ENCODE peak calls at places on chromosome 2, in nine cellular contexts. One of them, this sample, is unnamed. For H3K4me1, the result is how much of the 10 kb centered on the place peaks cover.

GRCh38 chr2:175806570-175806969 is 195.5 kb downstream of the LNPK start:
- DNase-seq in tibial artery: no peak
- DNase-seq in uterus: no peak
- DNase-seq in ovary: no peak
- DNase-seq in left ventricle myocardium inferior: no peak
- DNase-seq in ascending aorta: no peak
- DNase-seq in colonic mucosa: no peak
- DNase-seq in A549: no peak
- DNase-seq in small intestine: no peak
- DNase-seq in this sample: no peak

GRCh38 chr2:88601302-88601701 is 26.0 kb downstream of the EIF2AK3 start:
- DNase-seq in tibial artery: no peak
- DNase-seq in uterus: no peak
- DNase-seq in ovary: no peak
- DNase-seq in left ventricle myocardium inferior: no peak
- DNase-seq in ascending aorta: no peak
- DNase-seq in colonic mucosa: no peak
- DNase-seq in A549: no peak
- DNase-seq in small intestine: no peak
- DNase-seq in this sample: no peak

GRCh38 chr2:176096243-176096985 is 3.2 kb upstream of the HOXD12 start:
- DNase-seq in tibial artery: no peak
- DNase-seq in uterus: no peak
- DNase-seq in ovary: no peak
- DNase-seq in left ventricle myocardium inferior: no peak
- DNase-seq in ascending aorta: no peak
- DNase-seq in colonic mucosa: peak
- DNase-seq in A549: no peak
- DNase-seq in small intestine: peak
- DNase-seq in this sample: no peak

GRCh38 chr2:111930404-111930803 is 32.0 kb downstream of the MERTK start:
- DNase-seq in tibial artery: no peak
- DNase-seq in uterus: no peak
- DNase-seq in ovary: no peak
- DNase-seq in left ventricle myocardium inferior: no peak
- DNase-seq in ascending aorta: no peak
- DNase-seq in colonic mucosa: no peak
- DNase-seq in A549: no peak
- DNase-seq in small intestine: no peak
- DNase-seq in this sample: no peak

GRCh38 chr2:6823111-6823510 is 42.6 kb downstream of the CMPK2 start:
- DNase-seq in tibial artery: no peak
- DNase-seq in uterus: no peak
- DNase-seq in ovary: no peak
- DNase-seq in left ventricle myocardium inferior: no peak
- DNase-seq in ascending aorta: no peak
- DNase-seq in colonic mucosa: no peak
- DNase-seq in A549: no peak
- DNase-seq in small intestine: no peak
- DNase-seq in this sample: no peak

GRCh38 chr2:126444511-126444910 is 211.4 kb upstream of the GYPC start:
- DNase-seq in tibial artery: no peak
- DNase-seq in uterus: no peak
- DNase-seq in ovary: no peak
- DNase-seq in left ventricle myocardium inferior: no peak
- DNase-seq in ascending aorta: no peak
- DNase-seq in colonic mucosa: no peak
- DNase-seq in A549: no peak
- DNase-seq in small intestine: no peak
- DNase-seq in this sample: no peak

GRCh38 chr2:163641986-163642385 is 93.8 kb downstream of the FIGN start:
- DNase-seq in tibial artery: no peak
- DNase-seq in uterus: no peak
- DNase-seq in ovary: no peak
- DNase-seq in left ventricle myocardium inferior: no peak
- DNase-seq in ascending aorta: no peak
- DNase-seq in colonic mucosa: no peak
- DNase-seq in A549: no peak
- DNase-seq in small intestine: no peak
- DNase-seq in this sample: no peak

GRCh38 chr2:218329027-218329825 is 27.4 kb upstream of the CATIP start:
- DNase-seq in tibial artery: no peak
- DNase-seq in uterus: no peak
- DNase-seq in ovary: no peak
- DNase-seq in left ventricle myocardium inferior: no peak
- DNase-seq in ascending aorta: no peak
- DNase-seq in colonic mucosa: no peak
- DNase-seq in A549: no peak
- DNase-seq in small intestine: no peak
- DNase-seq in this sample: no peak

GRCh38 chr2:211455225-211455841 is 898.9 kb downstream of the CPS1 start:
- DNase-seq in tibial artery: no peak
- DNase-seq in uterus: no peak
- DNase-seq in ovary: no peak
- DNase-seq in left ventricle myocardium inferior: no peak
- DNase-seq in ascending aorta: no peak
- DNase-seq in colonic mucosa: peak
- DNase-seq in A549: peak
- DNase-seq in small intestine: peak
- DNase-seq in this sample: no peak

GRCh38 chr2:188046437-188046836 is 245.2 kb upstream of the GULP1 start:
- DNase-seq in tibial artery: no peak
- DNase-seq in uterus: no peak
- DNase-seq in ovary: no peak
- DNase-seq in left ventricle myocardium inferior: no peak
- DNase-seq in ascending aorta: no peak
- DNase-seq in colonic mucosa: no peak
- DNase-seq in A549: no peak
- DNase-seq in small intestine: no peak
- DNase-seq in this sample: no peak

GRCh38 chr2:219155054-219155644 is 5.5 kb downstream of the NHEJ1 start:
- DNase-seq in tibial artery: no peak
- DNase-seq in uterus: peak
- DNase-seq in ovary: no peak
- DNase-seq in left ventricle myocardium inferior: no peak
- DNase-seq in ascending aorta: no peak
- DNase-seq in colonic mucosa: peak
- DNase-seq in A549: peak
- DNase-seq in small intestine: peak
- DNase-seq in this sample: peak

GRCh38 chr2:44083054-44083453 is 85.6 kb upstream of the PPM1B start:
- DNase-seq in tibial artery: no peak
- DNase-seq in uterus: no peak
- DNase-seq in ovary: no peak
- DNase-seq in left ventricle myocardium inferior: no peak
- DNase-seq in ascending aorta: no peak
- DNase-seq in colonic mucosa: no peak
- DNase-seq in A549: no peak
- DNase-seq in small intestine: no peak
- DNase-seq in this sample: no peak

GRCh38 chr2:46806526-46806925 is 109.1 kb downstream of the MCFD2 start:
- DNase-seq in tibial artery: no peak
- DNase-seq in uterus: no peak
- DNase-seq in ovary: no peak
- DNase-seq in left ventricle myocardium inferior: no peak
- DNase-seq in ascending aorta: no peak
- DNase-seq in colonic mucosa: no peak
- DNase-seq in A549: no peak
- DNase-seq in small intestine: no peak
- DNase-seq in this sample: no peak

GRCh38 chr2:239819091-239819973 is 205.8 kb downstream of the NDUFA10 start:
- DNase-seq in tibial artery: no peak
- DNase-seq in uterus: no peak
- DNase-seq in ovary: no peak
- DNase-seq in left ventricle myocardium inferior: no peak
- DNase-seq in ascending aorta: no peak
- DNase-seq in colonic mucosa: no peak
- DNase-seq in A549: no peak
- DNase-seq in small intestine: no peak
- DNase-seq in this sample: no peak

GRCh38 chr2:44713170-44713569 is 228.3 kb upstream of the SIX3 start:
- DNase-seq in tibial artery: no peak
- DNase-seq in uterus: no peak
- DNase-seq in ovary: no peak
- DNase-seq in left ventricle myocardium inferior: no peak
- DNase-seq in ascending aorta: no peak
- DNase-seq in colonic mucosa: no peak
- DNase-seq in A549: no peak
- DNase-seq in small intestine: no peak
- DNase-seq in this sample: no peak

GRCh38 chr2:236569593-236569973 is at the start of gene ACKR3:
- DNase-seq in tibial artery: peak
- DNase-seq in uterus: peak
- DNase-seq in ovary: peak
- DNase-seq in left ventricle myocardium inferior: peak
- DNase-seq in ascending aorta: peak
- DNase-seq in colonic mucosa: peak
- DNase-seq in A549: peak
- DNase-seq in small intestine: peak
- DNase-seq in this sample: peak

GRCh38 chr2:236566596-236566995 is 3.0 kb upstream of the ACKR3 start:
- DNase-seq in tibial artery: no peak
- DNase-seq in uterus: no peak
- DNase-seq in ovary: no peak
- DNase-seq in left ventricle myocardium inferior: no peak
- DNase-seq in ascending aorta: no peak
- DNase-seq in colonic mucosa: no peak
- DNase-seq in A549: no peak
- DNase-seq in small intestine: no peak
- DNase-seq in this sample: no peak

GRCh38 chr2:236568922-236569592 is 568 bp upstream of the ACKR3 start:
- DNase-seq in tibial artery: no peak
- DNase-seq in uterus: no peak
- DNase-seq in ovary: no peak
- DNase-seq in left ventricle myocardium inferior: no peak
- DNase-seq in ascending aorta: no peak
- DNase-seq in colonic mucosa: no peak
- DNase-seq in A549: no peak
- DNase-seq in small intestine: peak
- DNase-seq in this sample: no peak

GRCh38 chr2:236570081-236570979 is 705 bp downstream of the ACKR3 start:
- DNase-seq in tibial artery: no peak
- DNase-seq in uterus: no peak
- DNase-seq in ovary: no peak
- DNase-seq in left ventricle myocardium inferior: no peak
- DNase-seq in ascending aorta: no peak
- DNase-seq in colonic mucosa: no peak
- DNase-seq in A549: no peak
- DNase-seq in small intestine: peak
- DNase-seq in this sample: no peak

GRCh38 chr2:236568068-236568921 is 1.3 kb upstream of the ACKR3 start:
- DNase-seq in tibial artery: peak
- DNase-seq in uterus: peak
- DNase-seq in ovary: peak
- DNase-seq in left ventricle myocardium inferior: peak
- DNase-seq in ascending aorta: no peak
- DNase-seq in colonic mucosa: peak
- DNase-seq in A549: no peak
- DNase-seq in small intestine: peak
- DNase-seq in this sample: peak
- H3K27ac ChIP-seq in tibial artery: peak
- H3K27ac ChIP-seq in uterus: peak
- H3K27ac ChIP-seq in ovary: peak
- H3K27ac ChIP-seq in left ventricle myocardium inferior: peak
- H3K27ac ChIP-seq in ascending aorta: peak
- H3K27ac ChIP-seq in colonic mucosa: peak
- H3K27ac ChIP-seq in A549: peak
- H3K27ac ChIP-seq in small intestine: peak
- H3K27ac ChIP-seq in this sample: peak

DNA sequence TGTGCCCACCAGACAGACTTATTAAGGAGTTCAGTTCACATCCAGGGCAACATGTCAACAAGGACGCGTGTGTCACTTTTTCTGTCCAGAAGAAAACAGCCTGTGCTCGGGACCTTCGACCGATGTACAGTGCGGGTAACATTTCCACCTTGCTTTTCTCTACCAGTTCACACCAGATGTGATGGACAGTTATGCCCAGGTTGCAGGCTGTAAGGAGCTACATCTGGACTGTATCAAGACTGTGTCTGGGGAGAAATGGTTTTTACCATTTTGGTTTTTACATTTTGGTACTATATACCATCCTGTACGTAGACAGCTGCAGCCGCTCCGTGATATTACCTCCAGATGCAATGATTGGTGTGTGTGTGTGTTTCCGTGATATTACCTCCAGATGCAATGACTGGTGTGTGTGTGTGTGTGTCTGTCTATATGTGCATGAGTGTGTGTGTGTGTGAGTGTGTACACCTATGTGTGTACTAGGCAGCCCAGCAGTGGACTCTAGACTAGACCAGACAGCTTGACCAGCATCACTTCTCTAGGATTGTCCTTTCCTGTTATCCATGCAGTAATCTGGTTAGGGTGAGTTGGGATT is 118.0 kb downstream of the COL6A3 start:
- DNase-seq in tibial artery: no peak
- DNase-seq in uterus: no peak
- DNase-seq in ovary: no peak
- DNase-seq in left ventricle myocardium inferior: no peak
- DNase-seq in ascending aorta: no peak
- DNase-seq in colonic mucosa: no peak
- DNase-seq in A549: no peak
- DNase-seq in small intestine: no peak
- DNase-seq in this sample: no peak
- H3K4me1 ChIP-seq in tibial artery: under half
- H3K4me1 ChIP-seq in uterus: under half
- H3K4me1 ChIP-seq in ovary: under half
- H3K4me1 ChIP-seq in left ventricle myocardium inferior: under half
- H3K4me1 ChIP-seq in ascending aorta: under half
- H3K4me1 ChIP-seq in colonic mucosa: under half
- H3K4me1 ChIP-seq in A549: under half
- H3K4me1 ChIP-seq in small intestine: under half
- H3K4me1 ChIP-seq in this sample: under half

GRCh38 chr2:73897934-73898333 is 5.1 kb downstream of the ACTG2 start:
- DNase-seq in tibial artery: no peak
- DNase-seq in uterus: no peak
- DNase-seq in ovary: no peak
- DNase-seq in left ventricle myocardium inferior: no peak
- DNase-seq in ascending aorta: no peak
- DNase-seq in colonic mucosa: no peak
- DNase-seq in A549: no peak
- DNase-seq in small intestine: no peak
- DNase-seq in this sample: no peak
- H3K4me3 ChIP-seq in tibial artery: peak
- H3K4me3 ChIP-seq in uterus: no peak
- H3K4me3 ChIP-seq in ovary: peak
- H3K4me3 ChIP-seq in left ventricle myocardium inferior: no peak
- H3K4me3 ChIP-seq in ascending aorta: no peak
- H3K4me3 ChIP-seq in colonic mucosa: no peak
- H3K4me3 ChIP-seq in A549: no peak
- H3K4me3 ChIP-seq in small intestine: no peak
- H3K4me3 ChIP-seq in this sample: no peak

DNA sequence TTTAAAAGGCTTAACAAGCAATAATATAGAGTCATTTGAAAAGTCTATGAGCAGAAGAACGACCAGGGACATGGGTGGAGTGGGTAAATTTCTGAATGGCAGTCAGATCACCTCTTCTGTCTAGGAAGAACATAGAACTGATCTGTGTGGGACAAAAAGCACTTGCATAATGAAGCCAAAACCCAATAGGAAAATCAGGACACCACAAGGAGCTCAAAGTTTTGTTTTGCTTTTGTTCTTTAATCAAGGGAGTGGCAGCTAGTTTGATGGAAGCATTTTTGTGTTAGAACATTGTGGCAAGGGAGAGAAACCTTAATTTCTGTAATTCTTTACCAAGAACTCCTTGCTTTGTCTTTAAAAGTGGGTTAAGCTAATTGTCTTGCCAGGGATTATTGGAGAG is 240.2 kb upstream of the TANK start:
- DNase-seq in tibial artery: no peak
- DNase-seq in uterus: no peak
- DNase-seq in ovary: no peak
- DNase-seq in left ventricle myocardium inferior: no peak
- DNase-seq in ascending aorta: no peak
- DNase-seq in colonic mucosa: no peak
- DNase-seq in A549: no peak
- DNase-seq in small intestine: no peak
- DNase-seq in this sample: no peak
- H3K27ac ChIP-seq in tibial artery: peak
- H3K27ac ChIP-seq in uterus: peak
- H3K27ac ChIP-seq in ovary: peak
- H3K27ac ChIP-seq in left ventricle myocardium inferior: peak
- H3K27ac ChIP-seq in ascending aorta: no peak
- H3K27ac ChIP-seq in colonic mucosa: peak
- H3K27ac ChIP-seq in A549: no peak
- H3K27ac ChIP-seq in small intestine: no peak
- H3K27ac ChIP-seq in this sample: peak